ENCODE peak calls at places on chromosome 19, in four cellular contexts. One of them, this sample, is unnamed.

GRCh38 chr19:35791814-35792279 is 16.5 kb downstream of the ARHGAP33 start:
- DNase-seq in GM23338: no peak
- DNase-seq in HCT116: no peak
- DNase-seq in stomach: no peak
- DNase-seq in this sample: no peak

GRCh38 chr19:4759388-4760284 is 31.9 kb upstream of the FEM1A start:
- DNase-seq in HCT116: peak
- DNase-seq in GM23338: peak
- DNase-seq in stomach: peak
- DNase-seq in this sample: peak

GRCh38 chr19:8610041-8610927 is at the start of gene ADAMTS10:
- DNase-seq in HCT116: no peak
- DNase-seq in stomach: no peak
- DNase-seq in GM23338: peak
- DNase-seq in this sample: no peak

GRCh38 chr19:10718205-10719196 is 622 bp downstream of the DNM2 start:
- DNase-seq in stomach: peak
- DNase-seq in HCT116: no peak
- DNase-seq in GM23338: peak
- DNase-seq in this sample: no peak

GRCh38 chr19:17260842-17261325 is 3.7 kb downstream of the USHBP1 start:
- DNase-seq in GM23338: peak
- DNase-seq in HCT116: peak
- DNase-seq in stomach: peak
- DNase-seq in this sample: peak

GRCh38 chr19:10575011-10575716 is 6.4 kb upstream of the CDKN2D start:
- DNase-seq in HCT116: no peak
- DNase-seq in stomach: no peak
- DNase-seq in GM23338: no peak
- DNase-seq in this sample: no peak

GRCh38 chr19:29086646-29087045 is 126.3 kb downstream of the UQCRFS1 start:
- DNase-seq in stomach: no peak
- DNase-seq in GM23338: no peak
- DNase-seq in HCT116: no peak
- DNase-seq in this sample: no peak

GRCh38 chr19:40691421-40692211 is 1.2 kb upstream of the NUMBL start:
- DNase-seq in HCT116: no peak
- DNase-seq in GM23338: peak
- DNase-seq in stomach: no peak
- DNase-seq in this sample: no peak

GRCh38 chr19:24086974-24087595 is at the start of gene ZNF254:
- DNase-seq in HCT116: no peak
- DNase-seq in GM23338: peak
- DNase-seq in stomach: peak
- DNase-seq in this sample: peak

GRCh38 chr19:50718255-50719118 is 1.1 kb downstream of the SHANK1 start:
- DNase-seq in GM23338: peak
- DNase-seq in HCT116: no peak
- DNase-seq in stomach: no peak
- DNase-seq in this sample: no peak

GRCh38 chr19:15253513-15253912 is 21.3 kb upstream of the EPHX3 start:
- DNase-seq in HCT116: no peak
- DNase-seq in GM23338: no peak
- DNase-seq in stomach: no peak
- DNase-seq in this sample: no peak

GRCh38 chr19:13243971-13244370 is 93.8 kb downstream of the IER2 start:
- DNase-seq in stomach: no peak
- DNase-seq in HCT116: no peak
- DNase-seq in GM23338: no peak
- DNase-seq in this sample: no peak

GRCh38 chr19:35559281-35559659 is 4.2 kb downstream of the ATP4A start:
- DNase-seq in HCT116: no peak
- DNase-seq in GM23338: peak
- DNase-seq in stomach: no peak
- DNase-seq in this sample: no peak

GRCh38 chr19:41001243-41001971 is 10.3 kb downstream of the CYP2B6 start:
- DNase-seq in stomach: no peak
- DNase-seq in GM23338: peak
- DNase-seq in HCT116: peak
- DNase-seq in this sample: no peak

GRCh38 chr19:29687244-29687896 is 22.1 kb downstream of the PLEKHF1 start:
- DNase-seq in stomach: no peak
- DNase-seq in HCT116: no peak
- DNase-seq in GM23338: no peak
- DNase-seq in this sample: no peak

GRCh38 chr19:18053571-18054219 is 33.0 kb downstream of the IL12RB1 start:
- DNase-seq in GM23338: no peak
- DNase-seq in HCT116: no peak
- DNase-seq in stomach: no peak
- DNase-seq in this sample: no peak

GRCh38 chr19:13022111-13022858 is 27.0 kb downstream of the NFIX start:
- DNase-seq in HCT116: no peak
- DNase-seq in GM23338: no peak
- DNase-seq in stomach: no peak
- DNase-seq in this sample: no peak

GRCh38 chr19:5436101-5436947 is 18.9 kb upstream of the ZNRF4 start:
- DNase-seq in GM23338: peak
- DNase-seq in stomach: no peak
- DNase-seq in HCT116: no peak
- DNase-seq in this sample: no peak

GRCh38 chr19:45166723-45167252 is 6.0 kb upstream of the NKPD1 start:
- DNase-seq in GM23338: peak
- DNase-seq in HCT116: no peak
- DNase-seq in stomach: no peak
- DNase-seq in this sample: no peak

GRCh38 chr19:35279985-35280821 is 2.1 kb upstream of the HAMP start:
- DNase-seq in stomach: no peak
- DNase-seq in HCT116: no peak
- DNase-seq in GM23338: no peak
- DNase-seq in this sample: no peak

GRCh38 chr19:47243776-47244547 is 12.4 kb upstream of the CCDC9 start:
- DNase-seq in HCT116: peak
- DNase-seq in GM23338: peak
- DNase-seq in stomach: peak
- DNase-seq in this sample: peak

GRCh38 chr19:11410682-11411081 is 8.4 kb downstream of the RGL3 start:
- DNase-seq in HCT116: no peak
- DNase-seq in stomach: no peak
- DNase-seq in GM23338: no peak
- DNase-seq in this sample: no peak

GRCh38 chr19:31500921-31501320 is 151.7 kb upstream of the TSHZ3 start:
- DNase-seq in GM23338: no peak
- DNase-seq in stomach: no peak
- DNase-seq in HCT116: no peak
- DNase-seq in this sample: no peak

GRCh38 chr19:6851359-6851758 is 36.0 kb upstream of the ADGRE1 start:
- DNase-seq in GM23338: no peak
- DNase-seq in HCT116: no peak
- DNase-seq in stomach: no peak
- DNase-seq in this sample: no peak

GRCh38 chr19:16070366-16070990 is 5.8 kb upstream of the TPM4 start:
- DNase-seq in HCT116: peak
- DNase-seq in stomach: peak
- DNase-seq in GM23338: no peak
- DNase-seq in this sample: peak

GRCh38 chr19:38251564-38252051 is 4.6 kb downstream of the PPP1R14A start:
- DNase-seq in GM23338: peak
- DNase-seq in HCT116: no peak
- DNase-seq in stomach: no peak
- DNase-seq in this sample: peak

GRCh38 chr19:35592226-35592625 is 6.3 kb downstream of the PMIS2 start:
- DNase-seq in HCT116: peak
- DNase-seq in stomach: peak
- DNase-seq in GM23338: peak
- DNase-seq in this sample: peak

GRCh38 chr19:16585808-16586476 is 13.7 kb upstream of the SLC35E1 start:
- DNase-seq in GM23338: no peak
- DNase-seq in HCT116: no peak
- DNase-seq in stomach: no peak
- DNase-seq in this sample: no peak

GRCh38 chr19:30267332-30267731 is 104.9 kb upstream of the ZNF536 start:
- DNase-seq in stomach: no peak
- DNase-seq in GM23338: no peak
- DNase-seq in HCT116: no peak
- DNase-seq in this sample: no peak

GRCh38 chr19:11375143-11375948 is 880 bp downstream of the SWSAP1 start:
- DNase-seq in stomach: peak
- DNase-seq in HCT116: no peak
- DNase-seq in GM23338: peak
- DNase-seq in this sample: peak

GRCh38 chr19:17415107-17415506 is 4.7 kb upstream of the MVB12A start:
- DNase-seq in HCT116: no peak
- DNase-seq in stomach: no peak
- DNase-seq in GM23338: peak
- DNase-seq in this sample: no peak

GRCh38 chr19:12597594-12597993 is 13.0 kb downstream of the ZNF490 start:
- DNase-seq in GM23338: no peak
- DNase-seq in stomach: no peak
- DNase-seq in HCT116: no peak
- DNase-seq in this sample: no peak

GRCh38 chr19:21910318-21910717 is 74.3 kb upstream of the ZNF43 start:
- DNase-seq in GM23338: no peak
- DNase-seq in stomach: no peak
- DNase-seq in HCT116: no peak
- DNase-seq in this sample: no peak

GRCh38 chr19:4506449-4507149 is 11.7 kb downstream of the PLIN4 start:
- DNase-seq in stomach: no peak
- DNase-seq in HCT116: no peak
- DNase-seq in GM23338: no peak
- DNase-seq in this sample: no peak

GRCh38 chr19:28351761-28352160 is 861.2 kb downstream of the UQCRFS1 start:
- DNase-seq in GM23338: no peak
- DNase-seq in HCT116: no peak
- DNase-seq in stomach: no peak
- DNase-seq in this sample: no peak

GRCh38 chr19:44653977-44654784 is 10.5 kb downstream of the PVR start:
- DNase-seq in HCT116: no peak
- DNase-seq in stomach: peak
- DNase-seq in GM23338: peak
- DNase-seq in this sample: peak

GRCh38 chr19:33093420-33094210 is 12.6 kb downstream of the GPATCH1 start:
- DNase-seq in stomach: no peak
- DNase-seq in GM23338: no peak
- DNase-seq in HCT116: no peak
- DNase-seq in this sample: no peak
- TF ChIP-seq POLR2AphosphoS5 in stomach: no peak
- TF ChIP-seq POLR2AphosphoS5 in GM23338: no peak
- TF ChIP-seq POLR2AphosphoS5 in HCT116: no peak
- TF ChIP-seq POLR2AphosphoS5 in this sample: no peak

GRCh38 chr19:784541-784940 is 12.7 kb upstream of the PTBP1 start:
- DNase-seq in GM23338: peak
- DNase-seq in HCT116: no peak
- DNase-seq in stomach: no peak
- DNase-seq in this sample: no peak
- H3K27ac ChIP-seq in GM23338: no peak
- H3K27ac ChIP-seq in HCT116: peak
- H3K27ac ChIP-seq in stomach: peak
- H3K27ac ChIP-seq in this sample: no peak

GRCh38 chr19:2648528-2648937 is 54.0 kb downstream of the GNG7 start:
- DNase-seq in GM23338: peak
- DNase-seq in stomach: peak
- DNase-seq in HCT116: peak
- DNase-seq in this sample: peak
- TF ChIP-seq POLR2AphosphoS5 in GM23338: no peak
- TF ChIP-seq POLR2AphosphoS5 in stomach: no peak
- TF ChIP-seq POLR2AphosphoS5 in HCT116: no peak
- TF ChIP-seq POLR2AphosphoS5 in this sample: peak

GRCh38 chr19:48651682-48652046 is 5.7 kb upstream of the CA11 start:
- DNase-seq in stomach: no peak
- DNase-seq in GM23338: no peak
- DNase-seq in HCT116: no peak
- DNase-seq in this sample: no peak

GRCh38 chr19:48656840-48657474 is 11.0 kb upstream of the CA11 start:
- DNase-seq in HCT116: no peak
- DNase-seq in GM23338: no peak
- DNase-seq in stomach: no peak
- DNase-seq in this sample: no peak

GRCh38 chr19:48650974-48651681 is 5.1 kb upstream of the CA11 start:
- DNase-seq in HCT116: no peak
- DNase-seq in GM23338: no peak
- DNase-seq in stomach: no peak
- DNase-seq in this sample: no peak

GRCh38 chr19:48658483-48658882 is 12.5 kb upstream of the CA11 start:
- DNase-seq in HCT116: no peak
- DNase-seq in stomach: no peak
- DNase-seq in GM23338: no peak
- DNase-seq in this sample: no peak

DNA sequence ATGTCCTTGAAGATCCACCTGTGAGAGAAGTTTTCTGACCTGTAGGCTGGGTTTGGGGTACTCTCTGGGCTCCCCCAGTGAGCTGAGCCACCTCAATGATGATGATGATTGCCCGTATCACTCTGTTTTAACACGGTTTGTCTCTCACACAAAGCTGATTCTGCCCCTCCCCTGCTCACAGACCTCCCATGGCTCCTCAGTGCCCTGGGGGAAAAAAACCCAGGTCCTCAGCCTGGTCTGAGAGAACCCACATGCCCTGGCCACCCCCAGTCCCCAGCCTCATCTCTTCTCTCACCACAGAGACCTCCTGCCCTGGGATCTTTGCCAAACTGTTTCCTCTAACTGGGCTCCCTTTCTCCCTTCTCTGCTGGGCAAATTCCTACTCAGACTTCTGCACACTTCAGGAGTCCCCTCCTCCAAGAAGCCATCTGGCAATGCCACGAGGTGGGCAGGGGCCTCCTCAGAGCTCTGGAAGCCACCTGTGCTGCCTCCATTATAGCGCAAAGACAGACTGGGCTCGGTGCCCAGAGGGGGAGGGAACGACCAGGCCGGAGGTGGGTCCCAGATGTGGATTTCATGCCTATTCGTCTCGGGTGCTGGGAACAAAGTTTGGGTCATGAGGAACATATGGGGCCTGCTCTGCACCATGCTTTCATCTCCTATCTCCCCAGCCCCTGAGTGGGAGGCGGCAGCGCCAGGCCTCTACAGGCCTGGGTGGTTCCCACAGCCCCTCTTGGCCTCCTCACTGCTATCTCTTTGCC is 8.5 kb upstream of the CA11 start:
- DNase-seq in stomach: no peak
- DNase-seq in HCT116: no peak
- DNase-seq in GM23338: no peak
- DNase-seq in this sample: no peak
- H3K27ac ChIP-seq in stomach: no peak
- H3K27ac ChIP-seq in HCT116: no peak
- H3K27ac ChIP-seq in GM23338: no peak
- H3K27ac ChIP-seq in this sample: no peak

This sample was measured in prostate gland.